ENCODE peak calls at places on chromosome 1, in seven cellular contexts. T, V, K, E, B, C and U are unnamed samples.

GRCh38 chr1:235019456-235019855 is 109.2 kb downstream of the TOMM20 start:
- DNase-seq in C (no peak), K (no peak), B (no peak), T (no peak), E (no peak), V (no peak), U (no peak)

GRCh38 chr1:47569681-47570470 is 132.0 kb downstream of the FOXD2 start:
- DNase-seq in K (no peak), V (no peak), T (no peak), C (no peak), B (peak; percentile 85), E (peak; percentile 86), U (no peak)

GRCh38 chr1:241432241-241432640 is 75.2 kb upstream of the RGS7 start:
- DNase-seq in B (no peak), C (no peak), K (no peak), E (no peak), V (no peak), T (no peak), U (no peak)

GRCh38 chr1:247287460-247287859 is 31.6 kb downstream of the VN1R5 start:
- DNase-seq in K (no peak), C (no peak), E (no peak), B (peak; percentile 66), V (no peak), T (no peak), U (no peak)

GRCh38 chr1:223748405-223748772 is 36.0 kb downstream of the CAPN2 start:
- DNase-seq in V (no peak), K (no peak), E (no peak), B (peak; percentile 76), T (no peak), C (no peak), U (no peak)

GRCh38 chr1:201667479-201667878 is 128.6 kb downstream of the NAV1 start:
- DNase-seq in K (no peak), C (no peak), T (no peak), E (no peak), V (no peak), B (no peak), U (no peak)

GRCh38 chr1:59674605-59675004 is 140.1 kb upstream of the HOOK1 start:
- DNase-seq in E (peak; percentile 91), T (no peak), B (no peak), K (no peak), V (peak; percentile 24), C (no peak), U (no peak)

GRCh38 chr1:169484683-169485426 is 889 bp downstream of the SLC19A2 start:
- DNase-seq in B (peak; percentile 21), C (no peak), V (peak; percentile 42), K (no peak), E (peak; percentile 66), T (peak; percentile 32), U (peak; percentile 28)

GRCh38 chr1:3324704-3325535 is 129.5 kb upstream of the ARHGEF16 start:
- DNase-seq in V (no peak), T (no peak), E (no peak), B (peak; percentile 54), C (no peak), K (no peak), U (no peak)

GRCh38 chr1:231971397-231972233 is 345.0 kb downstream of the DISC1 start:
- DNase-seq in T (no peak), V (no peak), B (no peak), E (peak; percentile 76), K (no peak), C (no peak), U (no peak)

GRCh38 chr1:225700164-225700740 is 47.3 kb upstream of the ENAH start:
- DNase-seq in B (no peak), T (no peak), V (no peak), E (peak; percentile 100), C (no peak), K (no peak), U (no peak)

GRCh38 chr1:200040516-200041138 is 13.1 kb downstream of the NR5A2 start:
- DNase-seq in B (peak; percentile 77), K (no peak), C (no peak), T (no peak), E (no peak), V (no peak), U (no peak)

GRCh38 chr1:153217212-153217611 is at the start of gene PRR9:
- DNase-seq in K (no peak), B (no peak), T (no peak), C (no peak), V (no peak), E (no peak), U (no peak)

GRCh38 chr1:68959631-68960030 is 462.7 kb upstream of the DEPDC1 start:
- DNase-seq in T (no peak), V (no peak), B (no peak), C (no peak), E (peak; percentile 16), K (no peak), U (no peak)

GRCh38 chr1:150273310-150273709 is 720 bp downstream of the C1orf54 start:
- DNase-seq in K (no peak), V (no peak), C (no peak), B (no peak), E (no peak), T (no peak), U (no peak)

GRCh38 chr1:6420594-6421042 is 899 bp upstream of the HES2 start:
- DNase-seq in T (no peak), K (no peak), C (no peak), E (no peak), V (no peak), B (peak; percentile 90), U (no peak)

GRCh38 chr1:151399890-151400235 is 490 bp downstream of the PSMB4 start:
- DNase-seq in E (peak; percentile 27), T (peak; percentile 30), C (no peak), V (no peak), B (no peak), K (peak; percentile 5), U (peak; percentile 13)

GRCh38 chr1:58649555-58649954 is 50.3 kb downstream of the MYSM1 start:
- DNase-seq in B (no peak), T (no peak), V (no peak), E (peak; percentile 35), K (no peak), C (no peak), U (no peak)

GRCh38 chr1:218463194-218464156 is 118.3 kb downstream of the TGFB2 start:
- DNase-seq in B (no peak), T (no peak), K (no peak), E (peak; percentile 91), C (no peak), V (peak; percentile 34), U (no peak)

GRCh38 chr1:176820292-176821056 is 344.0 kb downstream of the ASTN1 start:
- DNase-seq in V (no peak), E (no peak), B (no peak), C (no peak), T (no peak), K (no peak), U (no peak)

GRCh38 chr1:6603424-6603850 is 768 bp upstream of the KLHL21 start:
- DNase-seq in B (peak; percentile 81), C (peak; percentile 37), T (peak; percentile 35), E (no peak), K (no peak), V (no peak), U (peak; percentile 80)

GRCh38 chr1:39896909-39897685 is 4.6 kb downstream of the MYCL start:
- DNase-seq in E (no peak), K (no peak), C (no peak), B (peak; percentile 23), V (no peak), T (no peak), U (no peak)

GRCh38 chr1:107326823-107327445 is 186.1 kb downstream of the NTNG1 start:
- DNase-seq in B (no peak), K (no peak), C (no peak), E (peak; percentile 1), T (peak; percentile 14), V (no peak), U (no peak)

GRCh38 chr1:3018576-3018975 is 2.7 kb upstream of the ACTRT2 start:
- DNase-seq in T (no peak), E (no peak), V (no peak), B (no peak), K (no peak), C (no peak), U (no peak)

GRCh38 chr1:218658899-218659298 is 313.8 kb downstream of the TGFB2 start:
- DNase-seq in K (no peak), T (no peak), C (no peak), V (no peak), E (peak; percentile 82), B (no peak), U (no peak)

GRCh38 chr1:46767649-46768282 is 31.1 kb upstream of the CYP4B1 start:
- DNase-seq in C (no peak), K (no peak), B (no peak), V (no peak), E (no peak), T (no peak), U (no peak)

GRCh38 chr1:6770727-6771567 is 14.3 kb upstream of the CAMTA1 start:
- DNase-seq in T (peak; percentile 59), E (peak; percentile 58), B (peak; percentile 69), V (no peak), C (no peak), K (no peak), U (no peak)

GRCh38 chr1:87140831-87141540 is 187.7 kb upstream of the LMO4 start:
- DNase-seq in E (peak; percentile 46), C (no peak), K (no peak), V (no peak), B (no peak), T (no peak), U (no peak)

GRCh38 chr1:245986404-245987221 is 520.5 kb downstream of the SMYD3 start:
- DNase-seq in C (no peak), E (peak; percentile 93), K (no peak), V (no peak), T (no peak), B (no peak), U (no peak)

GRCh38 chr1:168288311-168289052 is 7.8 kb downstream of the TBX19 start:
- DNase-seq in E (peak; percentile 44), B (no peak), T (no peak), V (no peak), K (no peak), C (no peak), U (no peak)